ENCODE peak calls at places on chromosomes 13 and 19, in six cellular contexts. E, T, U, O, K and P are unnamed samples.

GRCh38 chr13:27635256-27635655 is 13.6 kb downstream of the POLR1D start:
- DNase-seq in E (no peak), T (no peak), U (no peak), O (no peak), K (no peak), P (no peak)

GRCh38 chr13:95420501-95420900 is 119.2 kb upstream of the ABCC4 start:
- DNase-seq in E (no peak), T (no peak), U (no peak), O (no peak), K (no peak), P (peak)

GRCh38 chr19:33376423-33376822 is 2.9 kb downstream of the CEBPG start:
- DNase-seq in E (peak), T (no peak), U (no peak), O (no peak), K (no peak), P (no peak)

GRCh38 chr19:21568816-21569496 is 63.6 kb downstream of the ZNF429 start:
- DNase-seq in E (peak), T (no peak), U (no peak), O (peak), K (peak), P (no peak)

GRCh38 chr13:108463365-108463764 is 166.0 kb upstream of the MYO16 start:
- DNase-seq in E (no peak), T (no peak), U (no peak), O (no peak), K (no peak), P (no peak)

GRCh38 chr19:44682807-44683206 is 11.5 kb downstream of the CEACAM19 start:
- DNase-seq in E (no peak), T (no peak), U (no peak), O (no peak), K (no peak), P (no peak)

GRCh38 chr13:111325941-111326620 is 5.6 kb downstream of the TEX29 start:
- DNase-seq in E (peak), T (peak), U (peak), O (no peak), K (no peak), P (no peak)

GRCh38 chr19:38852231-38853044 is 2.7 kb upstream of the HNRNPL start:
- DNase-seq in E (peak), T (peak), U (peak), O (no peak), K (peak), P (no peak)

GRCh38 chr19:55467236-55468053 is 2.9 kb upstream of the C19orf85 start:
- DNase-seq in E (peak), T (peak), U (peak), O (no peak), K (no peak), P (no peak)

GRCh38 chr19:57641715-57642234 is 8.8 kb downstream of the ZNF211 start:
- DNase-seq in E (no peak), T (no peak), U (no peak), O (peak), K (no peak), P (no peak)

GRCh38 chr13:78660130-78660857 is 1.3 kb upstream of the OBI1 start:
- DNase-seq in E (peak), T (no peak), U (peak), O (no peak), K (no peak), P (no peak)

GRCh38 chr19:55649579-55650557 is 1.9 kb downstream of the CCDC106 start:
- DNase-seq in E (no peak), T (no peak), U (no peak), O (no peak), K (no peak), P (no peak)

GRCh38 chr19:45087531-45087930 is 5.4 kb upstream of the PPP1R37 start:
- DNase-seq in E (no peak), T (no peak), U (peak), O (no peak), K (no peak), P (no peak)

GRCh38 chr19:6534451-6535093 is 3.7 kb downstream of the TNFSF9 start:
- DNase-seq in E (no peak), T (peak), U (peak), O (no peak), K (no peak), P (no peak)

GRCh38 chr13:106690779-106691178 is 122.8 kb upstream of the ARGLU1 start:
- DNase-seq in E (no peak), T (no peak), U (no peak), O (peak), K (no peak), P (peak)

GRCh38 chr13:94239135-94239534 is 240.3 kb downstream of the DCT start:
- DNase-seq in E (no peak), T (no peak), U (no peak), O (no peak), K (no peak), P (no peak)

GRCh38 chr19:40822161-40822560 is 23.2 kb downstream of the EGLN2 start:
- DNase-seq in E (no peak), T (peak), U (no peak), O (no peak), K (no peak), P (peak)

GRCh38 chr19:13557756-13558398 is 51.6 kb upstream of the CACNA1A start:
- DNase-seq in E (no peak), T (no peak), U (no peak), O (no peak), K (no peak), P (no peak)

GRCh38 chr19:14048439-14049153 is 13.3 kb downstream of the PALM3 start:
- DNase-seq in E (no peak), T (no peak), U (peak), O (peak), K (no peak), P (no peak)

GRCh38 chr13:97257800-97258799 is 36.0 kb downstream of the MBNL2 start:
- DNase-seq in E (no peak), T (no peak), U (no peak), O (no peak), K (no peak), P (no peak)

GRCh38 chr19:32350492-32350891 is 5.1 kb downstream of the ZNF507 start:
- DNase-seq in E (no peak), T (no peak), U (no peak), O (no peak), K (no peak), P (no peak)

GRCh38 chr13:100035936-100036335 is 53.0 kb upstream of the PCCA start:
- DNase-seq in E (no peak), T (no peak), U (no peak), O (no peak), K (no peak), P (no peak)

GRCh38 chr19:662207-662961 is 630 bp downstream of the RNF126 start:
- DNase-seq in E (peak), T (peak), U (peak), O (no peak), K (no peak), P (no peak)

GRCh38 chr19:899363-900301 is 6.3 kb downstream of the RNU6-9 start:
- DNase-seq in E (no peak), T (peak), U (no peak), O (no peak), K (no peak), P (no peak)

GRCh38 chr13:112444416-112445399 is 68.6 kb downstream of the SPACA7 start:
- DNase-seq in E (no peak), T (no peak), U (peak), O (peak), K (no peak), P (peak)

GRCh38 chr13:63408227-63409202 is 1992.9 kb upstream of the PCDH20 start:
- DNase-seq in E (no peak), T (no peak), U (no peak), O (no peak), K (no peak), P (no peak)

GRCh38 chr13:43364210-43365041 is 341.0 kb downstream of the DNAJC15 start:
- DNase-seq in E (no peak), T (no peak), U (no peak), O (peak), K (no peak), P (no peak)

GRCh38 chr19:6278740-6279619 is 795 bp downstream of the MLLT1 start:
- DNase-seq in E (peak), T (no peak), U (no peak), O (no peak), K (no peak), P (no peak)

GRCh38 chr13:35697281-35697680 is 220.8 kb upstream of the MAB21L1 start:
- DNase-seq in E (no peak), T (no peak), U (no peak), O (no peak), K (no peak), P (no peak)

GRCh38 chr19:17932485-17933338 is at the start of gene CCDC124:
- DNase-seq in E (peak), T (peak), U (peak), O (peak), K (peak), P (no peak)

GRCh38 chr13:72462726-72463125 is 264.7 kb downstream of the MZT1 start:
- DNase-seq in E (no peak), T (no peak), U (no peak), O (no peak), K (no peak), P (no peak)

GRCh38 chr19:7863157-7863970 is 10.8 kb downstream of the PRR36 start:
- DNase-seq in E (peak), T (no peak), U (no peak), O (no peak), K (no peak), P (no peak)

GRCh38 chr19:36136975-36137686 is 2.7 kb upstream of the CAPNS1 start:
- DNase-seq in E (no peak), T (no peak), U (no peak), O (no peak), K (peak), P (no peak)

GRCh38 chr19:31348416-31349159 is 648 bp downstream of the TSHZ3 start:
- DNase-seq in E (peak), T (no peak), U (no peak), O (no peak), K (no peak), P (no peak)

GRCh38 chr19:18726846-18727245 is 43.4 kb downstream of the CRTC1 start:
- DNase-seq in E (no peak), T (no peak), U (no peak), O (no peak), K (no peak), P (no peak)

GRCh38 chr13:46113596-46113995 is 8.8 kb upstream of the CPB2 start:
- DNase-seq in E (no peak), T (no peak), U (no peak), O (no peak), K (no peak), P (no peak)

GRCh38 chr13:44049546-44049945 is 169.8 kb downstream of the LACC1 start:
- DNase-seq in E (no peak), T (no peak), U (no peak), O (no peak), K (no peak), P (no peak)

GRCh38 chr13:27830010-27830409 is 37.7 kb downstream of the GSX1 start:
- DNase-seq in E (peak), T (peak), U (peak), O (no peak), K (no peak), P (no peak)

GRCh38 chr13:28568286-28568685 is 73.4 kb upstream of the FLT1 start:
- DNase-seq in E (no peak), T (no peak), U (no peak), O (no peak), K (peak), P (no peak)

GRCh38 chr13:48542581-48543341 is 9.9 kb upstream of the RCBTB2 start:
- DNase-seq in E (peak), T (peak), U (no peak), O (no peak), K (no peak), P (no peak)
- TF ChIP-seq CTCF in E (no peak), T (no peak), U (no peak), O (peak), K (no peak), P (no peak)

GRCh38 chr13:74825170-74825948 is 656.6 kb downstream of the TBC1D4 start:
- DNase-seq in E (no peak), T (no peak), U (no peak), O (no peak), K (no peak), P (no peak)

GRCh38 chr13:74820809-74821208 is 661.2 kb downstream of the TBC1D4 start:
- DNase-seq in E (no peak), T (no peak), U (no peak), O (no peak), K (no peak), P (no peak)

GRCh38 chr13:74825949-74826246 is 656.1 kb downstream of the TBC1D4 start:
- DNase-seq in E (no peak), T (no peak), U (no peak), O (no peak), K (no peak), P (no peak)
- H3K27ac ChIP-seq in E (no peak), T (no peak), U (no peak), O (no peak), K (no peak), P (no peak)

GRCh38 chr19:2058570-2059421 is 7.8 kb upstream of the MKNK2 start:
- DNase-seq in E (no peak), T (no peak), U (no peak), O (no peak), K (no peak), P (no peak)

GRCh38 chr19:2057484-2058469 is 6.7 kb upstream of the MKNK2 start:
- DNase-seq in E (no peak), T (peak), U (peak), O (no peak), K (no peak), P (no peak)

GRCh38 chr19:2061093-2061935 is 10.3 kb upstream of the MKNK2 start:
- DNase-seq in E (peak), T (peak), U (peak), O (peak), K (peak), P (no peak)

GRCh38 chr19:2061936-2062729 is 11.1 kb upstream of the MKNK2 start:
- DNase-seq in E (peak), T (no peak), U (peak), O (no peak), K (no peak), P (no peak)

GRCh38 chr19:2059422-2060201 is 8.6 kb upstream of the MKNK2 start:
- DNase-seq in E (no peak), T (peak), U (peak), O (no peak), K (peak), P (no peak)
- TF ChIP-seq POLR2A in E (no peak), T (no peak), U (no peak), O (peak), K (no peak), P (no peak)

DNA sequence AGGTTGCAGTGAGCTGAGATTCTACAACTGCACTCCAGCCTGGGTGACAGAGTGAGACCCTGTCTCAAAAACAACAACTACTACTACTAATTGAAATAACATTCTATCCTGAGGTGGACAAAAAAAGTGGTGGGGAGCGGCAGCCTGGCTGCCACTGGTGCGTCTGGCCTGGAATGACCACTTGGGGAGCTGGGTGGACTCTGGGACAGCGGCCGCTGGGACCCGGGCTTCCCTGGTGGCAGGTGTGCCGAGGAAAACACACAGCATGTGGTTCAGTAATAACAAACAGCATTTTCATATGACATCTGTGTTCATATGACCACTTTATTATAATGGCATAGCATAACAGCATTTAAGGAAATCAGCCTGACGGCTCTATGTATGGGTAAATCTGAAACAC is 33.9 kb downstream of the TFDP1 start:
- DNase-seq in E (no peak), T (peak), U (peak), O (no peak), K (no peak), P (no peak)
- TF ChIP-seq CTCF in E (no peak), T (no peak), U (no peak), O (no peak), K (no peak), P (no peak)

GRCh38 chr19:10871711-10872550 is 578 bp downstream of the CARM1 start:
- DNase-seq in E (peak), T (peak), U (peak), O (no peak), K (no peak), P (no peak)

GRCh38 chr19:10874019-10874418 is 2.7 kb downstream of the CARM1 start:
- DNase-seq in E (no peak), T (no peak), U (no peak), O (no peak), K (no peak), P (no peak)

GRCh38 chr19:10870955-10871603 is at the start of gene CARM1:
- DNase-seq in E (peak), T (peak), U (peak), O (peak), K (peak), P (peak)

GRCh38 chr19:10870501-10870954 is 825 bp upstream of the CARM1 start:
- DNase-seq in E (no peak), T (no peak), U (no peak), O (no peak), K (no peak), P (no peak)

DNA sequence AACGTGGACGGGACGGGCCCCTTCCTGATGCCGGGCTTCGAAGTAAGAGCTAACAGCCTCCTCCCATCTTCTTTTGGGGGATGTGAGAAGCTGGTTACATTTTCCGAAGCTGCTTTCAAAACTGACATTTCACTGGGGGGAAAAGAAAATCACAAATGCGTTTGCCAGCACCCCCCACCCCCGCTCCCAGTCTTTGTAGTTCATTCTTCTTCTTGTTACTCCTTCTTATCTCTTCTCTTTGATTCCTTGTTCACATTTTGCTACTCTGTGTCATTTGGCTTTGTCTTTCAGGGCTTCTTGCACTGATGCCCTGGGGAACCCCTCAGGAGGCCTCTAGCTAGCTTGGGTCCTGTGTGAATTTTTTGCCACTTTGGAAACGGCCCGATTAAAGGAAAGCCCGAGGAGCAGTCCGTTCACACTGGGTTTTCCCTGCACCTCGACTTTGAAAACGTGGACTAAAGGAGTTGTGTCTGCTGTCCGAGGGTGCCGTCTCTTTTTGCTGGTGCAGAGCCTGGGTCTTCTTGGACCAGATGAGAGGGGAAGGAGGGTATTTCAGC is 1.3 kb downstream of the CARM1 start:
- DNase-seq in E (no peak), T (no peak), U (no peak), O (no peak), K (no peak), P (no peak)
- H3K27ac ChIP-seq in E (peak), T (peak), U (peak), O (peak), K (peak), P (peak)